ENCODE peak calls at places on chromosomes 16 and 17, in nine cellular contexts. D is ACHN; N is A673; P is mammary epithelial cell; Q is stomach; L is progenitor cell of endocrine pancreas; E is posterior vena cava; T is stimulated activated CD8-positive, alpha-beta memory T cell treated with anti-CD3 and anti-CD28 coated beads, Interleukin-7, amount 100 ng/mL, for 1 hour; H is T-helper 1 cell. F is an unnamed sample.

GRCh38 chr17:17205368-17206148 is 575 bp downstream of the PLD6 start:
- DNase-seq in D (peak; percentile 69), N (peak; percentile 69), P (peak; percentile 38), Q (peak; percentile 73), L (no peak), E (peak; percentile 88), T (peak; percentile 13), H (peak; percentile 51), F (no peak)

GRCh38 chr17:56774650-56775049 is 59.1 kb downstream of the C17orf67 start:
- DNase-seq in D (no peak), N (no peak), P (no peak), Q (no peak), L (no peak), E (no peak), T (no peak), H (no peak), F (no peak)

GRCh38 chr16:241866-242265 is 7.2 kb downstream of the FAM234A start:
- DNase-seq in D (no peak), N (no peak), P (peak; percentile 11), Q (no peak), L (no peak), E (no peak), T (no peak), H (no peak), F (no peak)

GRCh38 chr17:81951785-81952684 is 5.0 kb upstream of the MYADML2 start:
- DNase-seq in D (no peak), N (no peak), P (no peak), Q (no peak), L (no peak), E (no peak), T (no peak), H (no peak), F (no peak)

GRCh38 chr16:66678314-66678713 is 18.2 kb downstream of the CMTM4 start:
- DNase-seq in D (no peak), N (no peak), P (no peak), Q (no peak), L (no peak), E (no peak), T (no peak), H (no peak), F (no peak)

GRCh38 chr16:10620120-10620519 is 39.7 kb upstream of the EMP2 start:
- DNase-seq in D (no peak), N (no peak), P (no peak), Q (no peak), L (no peak), E (no peak), T (no peak), H (no peak), F (no peak)

GRCh38 chr17:77827461-77827968 is 131.0 kb upstream of the TNRC6C start:
- DNase-seq in D (no peak), N (no peak), P (no peak), Q (no peak), L (no peak), E (peak; percentile 53), T (no peak), H (no peak), F (no peak)

GRCh38 chr16:83158320-83158957 is 531.7 kb downstream of the CDH13 start:
- DNase-seq in D (no peak), N (no peak), P (no peak), Q (no peak), L (no peak), E (no peak), T (no peak), H (no peak), F (no peak)

GRCh38 chr17:4220655-4221054 is 43.1 kb downstream of the ANKFY1 start:
- DNase-seq in D (no peak), N (peak; percentile 16), P (no peak), Q (no peak), L (no peak), E (no peak), T (no peak), H (no peak), F (no peak)

GRCh38 chr16:11133344-11133921 is 122.6 kb downstream of the SOCS1 start:
- DNase-seq in D (peak; percentile 96), N (peak; percentile 51), P (peak; percentile 91), Q (peak; percentile 94), L (no peak), E (peak; percentile 94), T (no peak), H (no peak), F (peak; percentile 83)

GRCh38 chr16:974606-975312 is 4.0 kb upstream of the LMF1 start:
- DNase-seq in D (peak; percentile 25), N (no peak), P (no peak), Q (no peak), L (no peak), E (no peak), T (no peak), H (no peak), F (no peak)

GRCh38 chr17:42623732-42624596 is 14.5 kb downstream of the TUBG1 start:
- DNase-seq in D (peak; percentile 13), N (no peak), P (peak; percentile 77), Q (peak; percentile 81), L (no peak), E (no peak), T (no peak), H (no peak), F (no peak)

GRCh38 chr17:7940743-7941142 is 8.7 kb downstream of the CNTROB start:
- DNase-seq in D (no peak), N (no peak), P (no peak), Q (no peak), L (no peak), E (no peak), T (no peak), H (no peak), F (no peak)

GRCh38 chr16:67530013-67530939 is 1.6 kb downstream of the RIPOR1 start:
- DNase-seq in D (peak; percentile 78), N (no peak), P (peak; percentile 35), Q (peak; percentile 65), L (no peak), E (peak; percentile 95), T (no peak), H (no peak), F (peak; percentile 89)

GRCh38 chr17:77356109-77356689 is 215.4 kb downstream of the SEC14L1 start:
- DNase-seq in D (peak; percentile 20), N (no peak), P (peak; percentile 54), Q (peak; percentile 24), L (no peak), E (no peak), T (no peak), H (no peak), F (no peak)

GRCh38 chr16:70388281-70388680 is 41.6 kb downstream of the DDX19A start:
- DNase-seq in D (no peak), N (no peak), P (no peak), Q (no peak), L (no peak), E (no peak), T (no peak), H (no peak), F (no peak)

GRCh38 chr17:60159479-60159866 is 9.7 kb downstream of the CA4 start:
- DNase-seq in D (no peak), N (no peak), P (no peak), Q (no peak), L (no peak), E (no peak), T (no peak), H (no peak), F (no peak)

GRCh38 chr17:82297280-82297803 is 20.1 kb downstream of the CD7 start:
- DNase-seq in D (peak; percentile 85), N (no peak), P (peak; percentile 94), Q (peak; percentile 87), L (no peak), E (peak; percentile 97), T (peak; percentile 70), H (peak; percentile 78), F (peak; percentile 94)

GRCh38 chr17:65028537-65028843 is 28.1 kb downstream of the GNA13 start:
- DNase-seq in D (no peak), N (no peak), P (no peak), Q (no peak), L (no peak), E (no peak), T (no peak), H (no peak), F (no peak)

GRCh38 chr16:3938843-3939624 is 58.5 kb upstream of the CREBBP start:
- DNase-seq in D (peak; percentile 91), N (peak; percentile 81), P (no peak), Q (peak; percentile 40), L (peak; percentile 63), E (peak; percentile 85), T (peak; percentile 58), H (peak; percentile 53), F (peak; percentile 82)

GRCh38 chr16:89890200-89890599 is 16.8 kb downstream of the TCF25 start:
- DNase-seq in D (no peak), N (no peak), P (peak; percentile 14), Q (no peak), L (no peak), E (no peak), T (no peak), H (no peak), F (peak; percentile 9)

GRCh38 chr17:72135546-72136325 is 14.9 kb downstream of the SOX9 start:
- DNase-seq in D (no peak), N (no peak), P (no peak), Q (no peak), L (no peak), E (no peak), T (no peak), H (no peak), F (no peak)

GRCh38 chr17:47889734-47890529 is 6.1 kb upstream of the SP2 start:
- DNase-seq in D (peak; percentile 81), N (peak; percentile 77), P (peak; percentile 66), Q (peak; percentile 95), L (peak; percentile 89), E (peak; percentile 95), T (peak; percentile 92), H (peak; percentile 81), F (peak; percentile 91)

GRCh38 chr17:42200702-42201101 is 6.4 kb upstream of the GHDC start:
- DNase-seq in D (no peak), N (no peak), P (no peak), Q (peak; percentile 73), L (no peak), E (peak; percentile 90), T (no peak), H (no peak), F (peak; percentile 84)

GRCh38 chr17:36188891-36189306 is 7.7 kb downstream of the CCL3L1 start:
- DNase-seq in D (no peak), N (no peak), P (no peak), Q (no peak), L (no peak), E (peak; percentile 70), T (no peak), H (no peak), F (no peak)

GRCh38 chr17:1779571-1780074 is 17.8 kb downstream of the SERPINF1 start:
- DNase-seq in D (peak; percentile 83), N (peak; percentile 90), P (peak; percentile 85), Q (peak; percentile 61), L (no peak), E (peak; percentile 95), T (no peak), H (no peak), F (no peak)

GRCh38 chr17:70355185-70355584 is 185.9 kb downstream of the KCNJ2 start:
- DNase-seq in D (no peak), N (no peak), P (no peak), Q (no peak), L (no peak), E (no peak), T (no peak), H (no peak), F (no peak)

GRCh38 chr16:86549076-86549892 is 5.8 kb downstream of the MTHFSD start:
- DNase-seq in D (no peak), N (no peak), P (no peak), Q (no peak), L (no peak), E (peak; percentile 58), T (no peak), H (no peak), F (no peak)

GRCh38 chr16:69077251-69077650 is 28.2 kb upstream of the HAS3 start:
- DNase-seq in D (peak; percentile 98), N (no peak), P (peak; percentile 96), Q (no peak), L (no peak), E (no peak), T (no peak), H (no peak), F (no peak)

F was measured in Right ventricle myocardium inferior.